ENCODE peak calls at places on chromosomes 6 and 20, in five cellular contexts. One of them, this sample, is unnamed.

GRCh38 chr6:168578036-168578435 is 137.1 kb downstream of the SMOC2 start:
- DNase-seq in body of pancreas: no peak
- DNase-seq in H9: no peak
- DNase-seq in left lung: no peak
- DNase-seq in cardiac muscle cell: no peak
- DNase-seq in this sample: no peak

GRCh38 chr6:109579361-109579760 is 96.3 kb upstream of the ZBTB24 start:
- DNase-seq in body of pancreas: no peak
- DNase-seq in cardiac muscle cell: no peak
- DNase-seq in H9: no peak
- DNase-seq in left lung: no peak
- DNase-seq in this sample: no peak

GRCh38 chr6:52183131-52183530 is 3.0 kb upstream of the IL17A start:
- DNase-seq in H9: no peak
- DNase-seq in left lung: no peak
- DNase-seq in cardiac muscle cell: no peak
- DNase-seq in body of pancreas: no peak
- DNase-seq in this sample: no peak

GRCh38 chr6:6769466-6769865 is 180.9 kb downstream of the LY86 start:
- DNase-seq in cardiac muscle cell: no peak
- DNase-seq in H9: no peak
- DNase-seq in left lung: no peak
- DNase-seq in body of pancreas: no peak
- DNase-seq in this sample: no peak

GRCh38 chr6:55666811-55667210 is 87.8 kb upstream of the HMGCLL1 start:
- DNase-seq in body of pancreas: no peak
- DNase-seq in H9: no peak
- DNase-seq in left lung: no peak
- DNase-seq in cardiac muscle cell: no peak
- DNase-seq in this sample: no peak

GRCh38 chr6:97322811-97323210 is 39.8 kb upstream of the MMS22L start:
- DNase-seq in body of pancreas: no peak
- DNase-seq in left lung: no peak
- DNase-seq in cardiac muscle cell: no peak
- DNase-seq in H9: no peak
- DNase-seq in this sample: peak; percentile 34

GRCh38 chr20:59322101-59322500 is 21.7 kb downstream of the EDN3 start:
- DNase-seq in left lung: no peak
- DNase-seq in cardiac muscle cell: no peak
- DNase-seq in body of pancreas: no peak
- DNase-seq in H9: no peak
- DNase-seq in this sample: no peak

GRCh38 chr20:31894980-31895675 is 24.7 kb downstream of the TTLL9 start:
- DNase-seq in H9: peak; percentile 62
- DNase-seq in left lung: peak; percentile 59
- DNase-seq in cardiac muscle cell: peak; percentile 73
- DNase-seq in body of pancreas: no peak
- DNase-seq in this sample: peak; percentile 78

GRCh38 chr6:43703512-43704429 is 16.2 kb upstream of the MRPS18A start:
- DNase-seq in body of pancreas: peak; percentile 20
- DNase-seq in left lung: no peak
- DNase-seq in H9: no peak
- DNase-seq in cardiac muscle cell: no peak
- DNase-seq in this sample: no peak

GRCh38 chr6:99802396-99803031 is 191.5 kb downstream of the MCHR2 start:
- DNase-seq in body of pancreas: peak; percentile 40
- DNase-seq in cardiac muscle cell: no peak
- DNase-seq in H9: peak; percentile 90
- DNase-seq in left lung: no peak
- DNase-seq in this sample: no peak

GRCh38 chr20:50513169-50514034 is 3.2 kb downstream of the PTPN1 start:
- DNase-seq in cardiac muscle cell: peak; percentile 67
- DNase-seq in H9: no peak
- DNase-seq in body of pancreas: no peak
- DNase-seq in left lung: no peak
- DNase-seq in this sample: peak; percentile 70

GRCh38 chr6:124888581-124889371 is 73.5 kb upstream of the RNF217 start:
- DNase-seq in left lung: no peak
- DNase-seq in H9: no peak
- DNase-seq in body of pancreas: no peak
- DNase-seq in cardiac muscle cell: no peak
- DNase-seq in this sample: peak; percentile 14

GRCh38 chr6:134721095-134721400 is 228.9 kb downstream of the ALDH8A1 start:
- DNase-seq in body of pancreas: no peak
- DNase-seq in left lung: no peak
- DNase-seq in cardiac muscle cell: no peak
- DNase-seq in H9: no peak
- DNase-seq in this sample: no peak
- H3K4me1 ChIP-seq in body of pancreas: no peaks in the 10 kb centered on the region
- H3K4me1 ChIP-seq in left lung: peaks cover 59% of the 10 kb centered on the region
- H3K4me1 ChIP-seq in cardiac muscle cell: peaks cover 18% of the 10 kb centered on the region
- H3K4me1 ChIP-seq in H9: no peaks in the 10 kb centered on the region
- H3K4me1 ChIP-seq in this sample: peaks cover 40% of the 10 kb centered on the region

GRCh38 chr6:155155787-155156447 is 107.9 kb upstream of the CLDN20 start:
- DNase-seq in H9: no peak
- DNase-seq in body of pancreas: no peak
- DNase-seq in left lung: no peak
- DNase-seq in cardiac muscle cell: no peak
- DNase-seq in this sample: peak; percentile 12
- H3K4me1 ChIP-seq in H9: peaks cover 6% of the 10 kb centered on the region
- H3K4me1 ChIP-seq in body of pancreas: no peaks in the 10 kb centered on the region
- H3K4me1 ChIP-seq in left lung: no peaks in the 10 kb centered on the region
- H3K4me1 ChIP-seq in cardiac muscle cell: no peaks in the 10 kb centered on the region
- H3K4me1 ChIP-seq in this sample: peaks cover 23% of the 10 kb centered on the region

GRCh38 chr6:130628862-130629261 is 198.3 kb upstream of the SMLR1 start:
- DNase-seq in body of pancreas: no peak
- DNase-seq in cardiac muscle cell: no peak
- DNase-seq in H9: no peak
- DNase-seq in left lung: no peak
- DNase-seq in this sample: no peak
- H3K4me1 ChIP-seq in body of pancreas: no peaks in the 10 kb centered on the region
- H3K4me1 ChIP-seq in cardiac muscle cell: no peaks in the 10 kb centered on the region
- H3K4me1 ChIP-seq in H9: peaks cover 7% of the 10 kb centered on the region
- H3K4me1 ChIP-seq in left lung: no peaks in the 10 kb centered on the region
- H3K4me1 ChIP-seq in this sample: peaks cover 12% of the 10 kb centered on the region

GRCh38 chr20:3352203-3352602 is 55.3 kb downstream of the DNAAF9 start:
- DNase-seq in left lung: no peak
- DNase-seq in body of pancreas: no peak
- DNase-seq in cardiac muscle cell: no peak
- DNase-seq in H9: no peak
- DNase-seq in this sample: no peak

GRCh38 chr20:3354247-3354646 is 53.2 kb downstream of the DNAAF9 start:
- DNase-seq in left lung: no peak
- DNase-seq in H9: no peak
- DNase-seq in cardiac muscle cell: no peak
- DNase-seq in body of pancreas: no peak
- DNase-seq in this sample: no peak

GRCh38 chr20:3349786-3350185 is 57.7 kb downstream of the DNAAF9 start:
- DNase-seq in left lung: no peak
- DNase-seq in body of pancreas: no peak
- DNase-seq in cardiac muscle cell: peak; percentile 28
- DNase-seq in H9: no peak
- DNase-seq in this sample: no peak

GRCh38 chr20:3350412-3350811 is 57.1 kb downstream of the DNAAF9 start:
- DNase-seq in left lung: no peak
- DNase-seq in body of pancreas: no peak
- DNase-seq in H9: no peak
- DNase-seq in cardiac muscle cell: peak; percentile 55
- DNase-seq in this sample: no peak

DNA sequence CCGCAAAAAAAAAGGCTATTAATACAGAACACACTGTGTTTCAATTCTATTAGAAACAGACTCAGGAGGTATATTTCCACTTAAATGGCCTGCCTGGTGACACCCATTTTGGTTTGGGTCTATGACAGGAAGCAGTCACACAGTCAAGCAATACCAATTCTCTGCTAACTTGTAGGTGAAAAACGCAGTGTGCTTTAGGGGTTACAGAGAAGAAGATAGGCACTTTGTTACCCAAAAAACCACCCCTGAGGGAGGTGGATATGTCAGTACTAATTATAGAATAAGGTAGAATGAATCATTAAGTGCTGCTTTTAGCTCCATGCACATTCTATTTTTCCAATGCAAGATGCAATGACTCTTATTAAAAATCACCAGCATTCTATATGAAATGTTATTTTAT is 53.8 kb downstream of the DNAAF9 start:
- DNase-seq in cardiac muscle cell: no peak
- DNase-seq in left lung: no peak
- DNase-seq in body of pancreas: no peak
- DNase-seq in H9: no peak
- DNase-seq in this sample: no peak
- H3K4me1 ChIP-seq in cardiac muscle cell: peaks cover 15% of the 10 kb centered on the region
- H3K4me1 ChIP-seq in left lung: peaks cover 6% of the 10 kb centered on the region
- H3K4me1 ChIP-seq in body of pancreas: peaks cover 17% of the 10 kb centered on the region
- H3K4me1 ChIP-seq in H9: no peaks in the 10 kb centered on the region
- H3K4me1 ChIP-seq in this sample: peaks cover 3% of the 10 kb centered on the region

GRCh38 chr20:48795058-48795457 is 32.7 kb downstream of the PREX1 start:
- DNase-seq in cardiac muscle cell: no peak
- DNase-seq in H9: no peak
- DNase-seq in body of pancreas: no peak
- DNase-seq in left lung: no peak
- DNase-seq in this sample: no peak
- H3K4me1 ChIP-seq in cardiac muscle cell: peaks cover 26% of the 10 kb centered on the region
- H3K4me1 ChIP-seq in H9: no peaks in the 10 kb centered on the region
- H3K4me1 ChIP-seq in body of pancreas: peaks cover 18% of the 10 kb centered on the region
- H3K4me1 ChIP-seq in left lung: peaks cover 88% of the 10 kb centered on the region
- H3K4me1 ChIP-seq in this sample: peaks cover 10% of the 10 kb centered on the region